ENCODE peak calls at places on chromosomes 12 and 14, in four cellular contexts. F is H9, I is IMR-90, A is H1. X is an unnamed sample.

GRCh38 chr14:59699422-59699821 is 122.8 kb upstream of the CCDC175 start:
- DNase-seq in F (no peak), I (no peak), A (no peak), X (no peak)

GRCh38 chr14:87992349-87992719 is 648 bp downstream of the GALC start:
- DNase-seq in F (peak; percentile 63), I (peak; percentile 11), A (no peak), X (no peak)

GRCh38 chr12:87953257-87953860 is 75.8 kb downstream of the C12orf50 start:
- DNase-seq in F (no peak), I (peak; percentile 71), A (no peak), X (peak; percentile 67)

GRCh38 chr12:76586764-76587395 is 27.3 kb upstream of the OSBPL8 start:
- DNase-seq in F (no peak), I (peak; percentile 67), A (no peak), X (peak; percentile 45)

GRCh38 chr12:71567562-71567961 is 96.1 kb downstream of the ZFC3H1 start:
- DNase-seq in F (no peak), I (no peak), A (no peak), X (no peak)

GRCh38 chr14:44490966-44491365 is 16.1 kb downstream of the FSCB start:
- DNase-seq in F (no peak), I (no peak), A (no peak), X (no peak)

GRCh38 chr12:54300732-54301427 is at the start of gene NFE2:
- DNase-seq in F (peak; percentile 93), I (peak; percentile 77), A (peak; percentile 85), X (peak; percentile 97)

GRCh38 chr12:131872154-131873046 is 22.0 kb upstream of the ULK1 start:
- DNase-seq in F (no peak), I (peak; percentile 84), A (no peak), X (peak; percentile 94)

GRCh38 chr12:51827925-51828818 is 20.3 kb downstream of the FIGNL2 start:
- DNase-seq in F (no peak), I (peak; percentile 64), A (no peak), X (peak; percentile 45)

GRCh38 chr12:46674126-46674525 is 151.7 kb downstream of the SLC38A4 start:
- DNase-seq in F (no peak), I (no peak), A (no peak), X (no peak)

GRCh38 chr14:105867961-105868599 is 341.7 kb downstream of the TMEM121 start:
- DNase-seq in F (no peak), I (no peak), A (no peak), X (no peak)

GRCh38 chr14:57845802-57846531 is 19.9 kb downstream of the SLC35F4 start:
- DNase-seq in F (no peak), I (no peak), A (no peak), X (peak; percentile 16)

GRCh38 chr14:24892730-24893059 is 157.3 kb downstream of the STXBP6 start:
- DNase-seq in F (no peak), I (no peak), A (no peak), X (no peak)

GRCh38 chr12:55700255-55701018 is 7.3 kb downstream of the ITGA7 start:
- DNase-seq in F (no peak), I (peak; percentile 39), A (no peak), X (no peak)

GRCh38 chr12:1350055-1350933 is 244.1 kb downstream of the FBXL14 start:
- DNase-seq in F (no peak), I (peak; percentile 86), A (no peak), X (no peak)

GRCh38 chr12:5096241-5096880 is 52.7 kb downstream of the KCNA5 start:
- DNase-seq in F (no peak), I (peak; percentile 92), A (no peak), X (peak; percentile 46)

GRCh38 chr12:130316269-130316668 is 21.4 kb upstream of the PIWIL1 start:
- DNase-seq in F (no peak), I (no peak), A (no peak), X (no peak)

GRCh38 chr12:24975425-24975824 is 26.5 kb upstream of the BCAT1 start:
- DNase-seq in F (no peak), I (no peak), A (no peak), X (no peak)

DNA sequence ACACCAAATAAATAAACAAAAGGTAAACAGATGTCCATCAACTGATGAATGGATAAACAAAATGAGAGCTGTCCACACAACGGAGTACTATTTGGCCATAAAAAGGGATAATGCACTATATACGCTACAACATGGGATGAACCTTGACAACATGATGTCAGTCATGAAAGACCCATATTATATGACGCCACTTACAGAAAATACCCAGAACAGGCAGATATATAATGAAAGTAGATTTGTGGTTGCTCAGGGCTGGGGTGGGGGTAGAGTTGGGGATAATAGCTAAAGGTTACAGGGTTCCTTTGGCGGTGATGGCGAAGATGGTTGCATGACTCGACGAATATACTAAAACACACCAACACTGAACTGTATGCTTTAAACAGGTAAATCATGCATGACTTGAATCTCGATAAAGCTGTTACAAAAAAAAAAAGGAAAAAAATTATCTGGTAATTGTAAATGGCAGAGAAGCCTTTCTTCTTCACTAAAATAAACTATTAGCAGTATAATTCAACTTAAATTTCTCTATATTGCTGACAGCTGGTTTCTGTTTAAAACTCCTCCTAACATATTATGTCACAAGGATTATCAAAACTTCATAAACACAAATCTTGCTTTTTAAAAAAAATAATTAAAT is 14.0 kb downstream of the CDC42BPB start:
- DNase-seq in F (no peak), I (no peak), A (no peak), X (no peak)
- H3K4ac ChIP-seq in F (no peak overlapping the region), I (no peak overlapping the region), A (no peak overlapping the region), X (no peak overlapping the region)

DNA sequence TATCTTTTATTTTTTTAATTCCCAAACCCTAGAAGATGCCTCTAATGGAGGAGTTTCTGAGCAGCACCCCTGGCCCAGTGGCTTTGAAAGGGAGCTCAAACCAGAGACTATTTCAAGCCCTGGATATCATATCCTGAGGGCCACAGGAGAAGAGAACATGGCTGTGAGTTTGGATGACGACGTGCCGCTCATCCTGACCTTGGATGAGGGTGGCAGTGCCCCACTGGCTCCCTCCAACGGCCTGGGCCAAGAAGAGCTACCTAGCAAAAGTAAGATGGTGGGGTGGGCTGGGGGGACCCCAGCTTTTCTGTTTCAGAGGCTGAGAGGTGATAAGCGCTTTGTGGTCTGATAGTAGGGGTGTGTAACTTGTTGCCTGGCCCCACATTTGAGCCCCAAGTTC is 5.4 kb downstream of the TPCN1 start:
- DNase-seq in F (no peak), I (no peak), A (no peak), X (no peak)
- H2BK15ac ChIP-seq in F (no peak overlapping the region), I (no peak overlapping the region), A (no peak overlapping the region), X (no peak overlapping the region)

DNA sequence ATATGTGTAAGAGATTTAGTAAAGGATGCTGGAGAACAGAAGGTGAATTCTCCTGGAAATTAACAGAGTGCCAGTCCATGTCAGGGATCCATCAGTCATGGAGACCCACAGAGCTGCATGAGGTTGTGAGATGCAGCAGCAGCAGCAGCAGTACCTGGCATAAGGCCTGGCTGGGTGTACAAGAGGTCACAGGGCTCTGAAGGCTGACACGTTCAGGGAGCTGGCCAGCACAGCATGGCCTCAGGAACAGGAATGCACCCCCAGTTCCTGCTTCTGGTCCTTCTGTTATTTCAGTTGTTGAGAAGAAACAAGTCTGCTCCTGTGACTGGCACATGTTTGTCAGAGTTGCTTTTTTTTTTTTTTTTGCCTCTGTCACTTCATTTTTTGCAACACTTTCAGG is 210.8 kb downstream of the CNTN1 start:
- DNase-seq in F (no peak), I (no peak), A (no peak), X (peak; percentile 9)
- H3K56ac ChIP-seq in F (no peak overlapping the region), I (no peak overlapping the region), A (no peak overlapping the region), X (no peak overlapping the region)

GRCh38 chr14:103867020-103867419 is 19.6 kb upstream of the PPP1R13B start:
- DNase-seq in F (no peak), I (no peak), A (no peak), X (no peak)

GRCh38 chr14:103870144-103870876 is 22.9 kb upstream of the PPP1R13B start:
- DNase-seq in F (no peak), I (no peak), A (no peak), X (no peak)

GRCh38 chr14:103869406-103870143 is 22.2 kb upstream of the PPP1R13B start:
- DNase-seq in F (no peak), I (no peak), A (peak; percentile 44), X (no peak)

GRCh38 chr14:103868242-103868897 is 21.0 kb upstream of the PPP1R13B start:
- DNase-seq in F (no peak), I (no peak), A (no peak), X (no peak)

GRCh38 chr14:103867523-103867953 is 20.2 kb upstream of the PPP1R13B start:
- DNase-seq in F (peak; percentile 39), I (no peak), A (peak; percentile 50), X (no peak)
- H3K4ac ChIP-seq in F (no peak overlapping the region), I (no peak overlapping the region), A (no peak overlapping the region), X (no peak overlapping the region)

GRCh38 chr12:105385141-105385540 is 54.6 kb downstream of the C12orf75 start:
- DNase-seq in F (no peak), I (peak; percentile 41), A (no peak), X (no peak)
- H2BK15ac ChIP-seq in F (no peak overlapping the region), I (no peak overlapping the region), A (no peak overlapping the region), X (no peak overlapping the region)

DNA sequence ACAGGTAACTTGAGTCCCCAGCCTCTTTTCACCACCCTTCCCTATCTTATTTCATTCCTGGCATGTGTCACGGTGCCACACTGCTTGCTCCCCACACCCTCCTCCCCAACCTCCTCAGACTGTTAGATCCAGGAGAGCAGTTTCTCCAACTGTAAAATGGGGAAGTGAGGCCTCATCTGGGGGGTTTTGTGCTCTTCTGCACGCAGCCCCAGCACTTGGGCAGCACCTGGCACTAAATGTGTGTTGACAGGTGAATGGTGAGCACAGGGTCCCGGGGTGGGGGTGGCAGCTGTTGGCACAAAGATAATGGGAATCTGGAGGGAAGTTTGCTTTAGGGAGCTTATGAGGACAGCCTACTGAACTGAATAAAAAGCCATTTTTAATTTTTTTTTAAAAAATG is 113.1 kb downstream of the GLT1D1 start:
- DNase-seq in F (no peak), I (no peak), A (no peak), X (no peak)
- H3K56ac ChIP-seq in F (no peak overlapping the region), I (no peak overlapping the region), A (no peak overlapping the region), X (no peak overlapping the region)

X was measured in mesendoderm.